ENCODE peak calls at places on chromosomes 3 and 15, in four cellular contexts. F is mesendoderm, G is mesenchymal stem cell, T is trophoblast cell. P is an unnamed sample.
A peak's percentile ranks its signal among the peaks of the same experiment; 100 is the strongest.

GRCh38 chr3:52216585-52217408 is 8.6 kb downstream of the TLR9 start:
- DNase-seq in F (peak; percentile 45), G (peak; percentile 62), T (no peak), P (peak; percentile 27)

GRCh38 chr3:189714991-189715961 is 84.1 kb downstream of the TP63 start:
- DNase-seq in F (no peak), G (peak; percentile 74), T (no peak), P (no peak)

GRCh38 chr3:13884851-13885703 is 5.2 kb upstream of the WNT7A start:
- DNase-seq in F (peak; percentile 69), G (no peak), T (peak; percentile 78), P (peak; percentile 75)

GRCh38 chr3:187315872-187316271 is 24.3 kb upstream of the MASP1 start:
- DNase-seq in F (no peak), G (no peak), T (no peak), P (no peak)

GRCh38 chr3:175476489-175476888 is 617.4 kb downstream of the NAALADL2 start:
- DNase-seq in F (no peak), G (no peak), T (no peak), P (no peak)

GRCh38 chr3:129593595-129594339 is 12.7 kb downstream of the PLXND1 start:
- DNase-seq in F (peak; percentile 55), G (peak; percentile 79), T (no peak), P (peak; percentile 49)

GRCh38 chr15:62404194-62404985 is 239.3 kb upstream of the C2CD4B start:
- DNase-seq in F (no peak), G (peak; percentile 46), T (no peak), P (no peak)

GRCh38 chr3:171371354-171371753 is 88.9 kb downstream of the TNIK start:
- DNase-seq in F (no peak), G (no peak), T (no peak), P (no peak)

GRCh38 chr15:89196994-89197393 is 24.4 kb downstream of the RLBP1 start:
- DNase-seq in F (no peak), G (no peak), T (no peak), P (no peak)

GRCh38 chr3:151075869-151076573 is 9.4 kb upstream of the MED12L start:
- DNase-seq in F (no peak), G (no peak), T (no peak), P (no peak)

GRCh38 chr15:36793205-36793604 is 213.8 kb downstream of the CDIN1 start:
- DNase-seq in F (no peak), G (no peak), T (no peak), P (no peak)

GRCh38 chr3:197756704-197757103 is 7.0 kb downstream of the FYTTD1 start:
- DNase-seq in F (no peak), G (no peak), T (no peak), P (no peak)

GRCh38 chr3:102791641-102792589 is 357.1 kb downstream of the ZPLD1 start:
- DNase-seq in F (no peak), G (no peak), T (no peak), P (no peak)

GRCh38 chr3:186536883-186537553 is 7.2 kb downstream of the CRYGS start:
- DNase-seq in F (peak; percentile 64), G (peak; percentile 3), T (no peak), P (no peak)

GRCh38 chr3:67737911-67738865 is 83.8 kb upstream of the SUCLG2 start:
- DNase-seq in F (no peak), G (no peak), T (peak; percentile 57), P (no peak)

GRCh38 chr3:35565048-35565447 is 74.3 kb upstream of the ARPP21 start:
- DNase-seq in F (no peak), G (no peak), T (no peak), P (no peak)

GRCh38 chr3:66200147-66200546 is 20.7 kb upstream of the SLC25A26 start:
- DNase-seq in F (no peak), G (no peak), T (no peak), P (peak; percentile 36)

GRCh38 chr3:48685293-48685602 is 467 bp downstream of the NCKIPSD start:
- DNase-seq in F (no peak), G (no peak), T (no peak), P (no peak)

DNA sequence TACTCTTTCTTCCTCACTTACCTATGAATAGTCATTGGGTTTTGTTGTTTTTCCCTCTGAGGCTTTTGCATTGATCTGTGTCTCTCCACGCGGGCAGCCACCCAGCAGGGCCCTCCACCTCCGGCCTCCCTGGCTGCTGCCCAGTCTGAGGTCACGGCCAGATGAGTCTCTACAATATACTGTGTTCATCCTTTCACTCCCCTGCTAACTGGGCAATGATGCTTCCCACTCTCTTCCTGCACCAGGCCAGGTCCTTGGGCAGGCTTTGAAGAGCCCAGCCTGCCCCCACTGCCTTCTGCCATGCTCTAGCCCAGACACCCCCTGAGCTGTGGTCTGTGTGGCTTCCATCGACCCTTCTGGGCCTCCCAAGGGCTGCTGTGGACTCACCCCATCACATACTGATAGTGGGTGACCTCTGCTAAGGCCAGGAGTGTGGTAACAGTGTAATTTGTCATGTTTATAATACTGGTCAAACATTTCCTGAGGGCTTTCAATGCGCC is 18.0 kb downstream of the PDIA5 start:
- DNase-seq in F (no peak), G (peak; percentile 76), T (no peak), P (peak; percentile 10)
- H3K18ac ChIP-seq in F (no peak overlapping the region), G (peak overlapping the region; percentile 41), T (peak overlapping the region; percentile 54), P (no peak overlapping the region)

GRCh38 chr15:94934440-94934839 is 703.1 kb downstream of the MCTP2 start:
- DNase-seq in F (no peak), G (no peak), T (no peak), P (no peak)

DNA sequence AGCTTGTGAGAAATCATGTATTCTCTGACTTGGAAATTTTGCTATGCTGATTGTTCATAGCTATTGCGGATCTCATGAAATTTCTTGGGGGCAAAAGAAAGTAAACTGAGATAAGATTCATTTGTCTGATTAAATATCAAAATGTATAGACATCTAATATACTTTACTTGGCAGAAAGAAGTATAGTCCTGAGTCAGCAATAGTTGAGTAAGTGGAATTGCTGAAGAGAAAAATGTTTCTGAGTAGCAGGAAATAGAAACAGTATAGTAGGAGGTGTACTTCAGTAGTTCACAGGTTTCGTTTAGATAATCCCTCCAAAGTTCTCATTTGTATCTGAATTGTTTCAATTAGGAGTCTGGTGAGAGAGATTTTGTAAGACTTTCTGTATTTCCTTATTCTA is 705.9 kb downstream of the MCTP2 start:
- DNase-seq in F (no peak), G (no peak), T (no peak), P (no peak)
- H3K27ac ChIP-seq in F (no peak overlapping the region), G (no peak overlapping the region), T (no peak overlapping the region), P (no peak overlapping the region)

DNA sequence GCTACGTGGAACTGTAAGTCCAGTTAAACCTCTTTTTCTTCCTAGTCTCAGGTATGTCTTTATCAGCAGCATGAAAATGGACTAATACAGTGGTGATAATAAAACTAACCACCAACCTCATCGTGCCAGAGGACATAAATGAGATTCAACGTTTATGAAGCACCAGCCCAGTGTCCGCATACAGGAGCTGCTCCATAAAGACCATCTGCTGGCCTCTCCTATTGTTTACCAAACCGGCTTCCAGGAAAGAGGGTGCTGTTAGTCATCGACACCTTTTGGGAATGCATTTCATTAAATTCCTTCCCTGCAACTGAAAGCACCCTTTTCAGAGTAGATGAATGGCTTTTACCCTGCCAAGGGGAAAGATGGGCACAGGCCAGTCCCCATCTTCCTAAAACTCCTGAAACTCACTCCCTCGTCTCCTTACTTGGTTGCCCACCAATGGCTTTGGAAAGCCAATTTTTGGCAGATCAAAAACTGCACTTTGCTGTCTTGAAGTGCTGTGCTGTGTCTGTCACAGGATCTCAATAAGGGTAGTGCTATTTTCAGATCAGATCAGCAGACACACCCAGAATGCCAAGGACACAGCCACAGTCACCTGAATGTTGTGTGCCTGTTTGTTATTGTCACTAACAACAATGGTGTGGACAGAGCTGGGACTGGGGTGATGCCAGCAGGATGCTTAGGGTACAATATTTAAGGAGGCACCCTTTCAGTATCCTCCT is 122.2 kb downstream of the AQP9 start:
- DNase-seq in F (peak; percentile 44), G (no peak), T (no peak), P (no peak)
- H3K18ac ChIP-seq in F (no peak overlapping the region), G (no peak overlapping the region), T (no peak overlapping the region), P (no peak overlapping the region)

DNA sequence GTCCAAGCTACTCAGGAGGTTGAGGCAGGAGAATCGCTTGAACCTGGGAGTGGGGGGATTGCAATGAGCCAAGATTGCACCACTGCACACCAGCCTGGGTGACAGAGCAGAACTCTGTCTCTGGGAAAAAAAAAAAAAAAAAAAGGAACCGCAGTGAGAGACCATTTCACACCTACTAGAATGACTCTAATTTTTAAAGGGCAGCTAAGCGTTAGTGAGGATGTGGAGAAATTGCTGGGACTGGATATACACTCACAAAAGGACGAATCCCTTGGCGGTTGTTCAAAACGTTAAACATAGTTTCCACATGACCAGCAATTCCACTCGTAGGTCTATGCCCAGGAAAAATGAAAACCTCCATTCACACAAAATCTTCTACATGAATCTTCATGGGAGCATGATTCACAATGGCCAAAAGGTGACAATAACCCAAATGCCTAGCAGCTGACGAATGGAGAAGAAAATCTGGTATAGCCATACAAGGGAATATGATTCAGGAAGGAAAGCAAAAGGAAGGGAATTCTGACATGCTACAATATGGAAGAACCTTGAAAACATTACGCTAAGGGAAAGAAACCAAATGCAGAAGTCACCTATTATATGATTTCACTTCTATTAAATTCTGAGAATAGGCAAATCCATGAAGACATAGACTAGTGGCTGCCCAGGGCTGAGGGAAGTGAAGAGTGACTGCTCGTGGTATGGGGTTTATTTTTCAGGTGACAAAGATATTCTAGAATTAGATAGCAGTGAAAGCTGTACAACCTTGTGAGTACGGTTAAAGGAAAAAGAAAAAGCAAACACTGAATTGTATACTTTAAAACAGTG is 126.9 kb downstream of the CHSY1 start:
- DNase-seq in F (no peak), G (peak; percentile 37), T (peak; percentile 78), P (no peak)
- H3K27ac ChIP-seq in F (no peak overlapping the region), G (no peak overlapping the region), T (no peak overlapping the region), P (no peak overlapping the region)

GRCh38 chr3:10173926-10174435 is 9.3 kb downstream of the IRAK2 start:
- DNase-seq in F (no peak), G (peak; percentile 99), T (peak; percentile 87), P (no peak)
- H3K18ac ChIP-seq in F (no peak overlapping the region), G (no peak overlapping the region), T (no peak overlapping the region), P (no peak overlapping the region)